ENCODE peak calls at places on chromosome 17, in five cellular contexts. L, F, C, O and Y are unnamed samples.

GRCh38 chr17:32319548-32319905 is 22.4 kb downstream of the C17orf75 start:
- DNase-seq in L (peak), F (peak), C (peak), O (peak), Y (peak)

GRCh38 chr17:59829217-59830006 is 63.3 kb downstream of the TUBD1 start:
- DNase-seq in L (peak), F (peak), C (peak), O (peak), Y (peak)

GRCh38 chr17:64090144-64090543 is 39.8 kb downstream of the ERN1 start:
- DNase-seq in L (no peak), F (no peak), C (no peak), O (no peak), Y (peak)

GRCh38 chr17:78376161-78376560 is 2.3 kb upstream of the PGS1 start:
- DNase-seq in L (no peak), F (no peak), C (no peak), O (no peak), Y (no peak)

GRCh38 chr17:7015587-7016020 is 3.2 kb downstream of the RNASEK start:
- DNase-seq in L (no peak), F (no peak), C (no peak), O (peak), Y (no peak)

GRCh38 chr17:4206945-4207344 is 56.8 kb downstream of the ANKFY1 start:
- DNase-seq in L (no peak), F (no peak), C (no peak), O (no peak), Y (no peak)

GRCh38 chr17:65066858-65067257 is 10.3 kb upstream of the GNA13 start:
- DNase-seq in L (no peak), F (peak), C (no peak), O (no peak), Y (no peak)

GRCh38 chr17:77151236-77151635 is 10.5 kb downstream of the SEC14L1 start:
- DNase-seq in L (no peak), F (no peak), C (no peak), O (no peak), Y (no peak)

GRCh38 chr17:1746975-1747543 is 4.4 kb downstream of the SERPINF2 start:
- DNase-seq in L (no peak), F (no peak), C (no peak), O (no peak), Y (peak)

GRCh38 chr17:60832206-60832605 is 154.6 kb downstream of the BCAS3 start:
- DNase-seq in L (no peak), F (no peak), C (no peak), O (no peak), Y (no peak)

GRCh38 chr17:20127660-20128413 is 118.7 kb downstream of the SPECC1 start:
- DNase-seq in L (no peak), F (peak), C (no peak), O (no peak), Y (no peak)

GRCh38 chr17:8818654-8819330 is 19.6 kb upstream of the MFSD6L start:
- DNase-seq in L (no peak), F (no peak), C (no peak), O (no peak), Y (no peak)

GRCh38 chr17:8821446-8822105 is 22.4 kb upstream of the MFSD6L start:
- DNase-seq in L (no peak), F (no peak), C (no peak), O (no peak), Y (no peak)

GRCh38 chr17:8818047-8818446 is 18.9 kb upstream of the MFSD6L start:
- DNase-seq in L (no peak), F (no peak), C (no peak), O (no peak), Y (no peak)

GRCh38 chr17:8822401-8823035 is 23.4 kb upstream of the MFSD6L start:
- DNase-seq in L (no peak), F (no peak), C (no peak), O (no peak), Y (no peak)

DNA sequence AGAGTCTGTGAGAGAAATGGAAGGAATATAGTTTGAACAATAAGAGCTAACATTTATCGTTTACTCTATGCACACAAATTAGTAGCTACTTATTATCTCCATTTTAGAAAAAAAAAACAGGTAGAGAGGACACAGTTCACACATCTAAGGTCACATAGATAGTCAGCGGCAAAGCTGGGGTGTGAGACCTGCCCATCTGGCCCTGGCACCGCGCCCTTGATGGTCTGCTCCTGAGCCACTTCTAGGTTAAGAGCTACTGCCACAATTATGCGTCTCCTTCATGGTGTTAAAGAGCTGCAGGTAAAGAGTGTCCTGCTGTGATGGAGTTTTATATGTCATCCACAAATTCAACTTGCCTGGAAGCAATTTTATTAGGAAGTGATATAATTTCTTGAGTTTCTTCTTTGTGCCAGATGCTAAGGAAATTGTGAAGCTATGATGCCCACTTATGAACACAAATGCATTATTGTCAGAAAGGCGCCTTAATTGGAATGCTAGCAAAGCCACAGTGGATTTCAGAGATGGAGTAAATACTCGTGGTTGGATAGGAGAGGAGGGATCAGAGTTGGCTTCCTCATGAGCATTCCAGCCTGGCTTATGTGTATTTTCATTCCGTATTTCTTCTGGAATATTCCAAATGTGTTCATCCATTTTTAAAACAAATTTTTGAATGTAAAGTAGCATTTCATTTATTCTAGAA is 21.3 kb upstream of the MFSD6L start:
- DNase-seq in L (no peak), F (no peak), C (no peak), O (no peak), Y (no peak)
- H3K4me2 ChIP-seq in L (no peak), F (no peak), C (no peak), O (no peak), Y (no peak)

GRCh38 chr17:75740631-75741077 is 19.4 kb downstream of the ITGB4 start:
- DNase-seq in L (no peak), F (no peak), C (no peak), O (no peak), Y (no peak)
- TF ChIP-seq CTCF in L (no peak), F (peak), C (no peak), O (no peak), Y (no peak)

DNA sequence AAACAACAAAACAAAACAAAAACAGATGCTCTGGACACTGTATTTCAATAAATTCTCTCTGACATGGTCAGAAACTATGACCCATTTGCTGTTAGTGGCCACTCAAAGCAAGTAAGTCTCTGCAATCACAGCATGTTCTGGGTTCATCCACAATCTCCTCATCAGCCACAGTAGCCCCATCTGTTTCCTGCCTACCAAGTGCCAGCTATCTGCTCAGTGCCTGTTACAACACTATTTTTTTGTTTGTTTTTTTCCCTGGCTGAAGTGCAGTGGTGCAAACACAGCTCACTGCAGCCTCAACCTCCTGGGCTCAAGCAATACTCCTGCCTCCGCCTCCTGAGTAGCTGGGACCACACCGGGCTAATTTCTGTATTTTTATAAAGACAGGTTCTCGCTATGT is 137.9 kb downstream of the SOX9 start:
- DNase-seq in L (no peak), F (no peak), C (no peak), O (no peak), Y (no peak)
- TF ChIP-seq MYC in L (no peak), F (no peak), C (no peak), O (no peak), Y (no peak)

GRCh38 chr17:8430966-8431365 is 4.7 kb upstream of the NDEL1 start:
- DNase-seq in L (no peak), F (no peak), C (no peak), O (no peak), Y (peak)
- H3K4me2 ChIP-seq in L (no peak), F (peak), C (no peak), O (no peak), Y (no peak)

GRCh38 chr17:21289902-21290571 is 5.5 kb downstream of the MAP2K3 start:
- DNase-seq in L (no peak), F (no peak), C (no peak), O (no peak), Y (no peak)
- TF ChIP-seq CTCF in L (no peak), F (no peak), C (no peak), O (no peak), Y (no peak)

GRCh38 chr17:16473286-16474011 is 18.5 kb downstream of the LRRC75A start:
- DNase-seq in L (no peak), F (no peak), C (no peak), O (no peak), Y (no peak)
- TF ChIP-seq MYC in L (no peak), F (no peak), C (no peak), O (no peak), Y (no peak)

DNA sequence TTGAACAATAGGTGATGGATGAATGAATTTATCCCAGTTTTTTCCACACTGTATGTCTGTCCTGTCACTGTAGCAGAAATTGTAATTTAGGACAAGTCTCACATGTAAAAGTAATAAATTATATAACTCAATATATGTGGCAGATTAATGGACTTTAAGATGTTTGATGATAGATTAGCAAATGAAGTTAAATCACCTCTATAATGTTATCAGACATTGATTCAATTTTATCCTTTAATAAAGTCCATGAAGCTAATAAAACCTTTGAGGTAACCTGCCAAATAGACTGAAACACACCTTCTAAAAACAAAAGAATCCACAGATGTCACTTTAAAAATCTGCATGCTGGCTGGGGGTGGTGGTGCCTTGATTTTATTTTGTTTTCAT is 83.3 kb upstream of the CORO6 start:
- DNase-seq in L (no peak), F (no peak), C (no peak), O (no peak), Y (no peak)
- H3K4me2 ChIP-seq in L (peak), F (no peak), C (peak), O (peak), Y (no peak)

GRCh38 chr17:54426287-54426886 is 474.3 kb upstream of the TOM1L1 start:
- DNase-seq in L (peak), F (peak), C (no peak), O (peak), Y (no peak)
- TF ChIP-seq CTCF in L (peak), F (peak), C (peak), O (peak), Y (no peak)

DNA sequence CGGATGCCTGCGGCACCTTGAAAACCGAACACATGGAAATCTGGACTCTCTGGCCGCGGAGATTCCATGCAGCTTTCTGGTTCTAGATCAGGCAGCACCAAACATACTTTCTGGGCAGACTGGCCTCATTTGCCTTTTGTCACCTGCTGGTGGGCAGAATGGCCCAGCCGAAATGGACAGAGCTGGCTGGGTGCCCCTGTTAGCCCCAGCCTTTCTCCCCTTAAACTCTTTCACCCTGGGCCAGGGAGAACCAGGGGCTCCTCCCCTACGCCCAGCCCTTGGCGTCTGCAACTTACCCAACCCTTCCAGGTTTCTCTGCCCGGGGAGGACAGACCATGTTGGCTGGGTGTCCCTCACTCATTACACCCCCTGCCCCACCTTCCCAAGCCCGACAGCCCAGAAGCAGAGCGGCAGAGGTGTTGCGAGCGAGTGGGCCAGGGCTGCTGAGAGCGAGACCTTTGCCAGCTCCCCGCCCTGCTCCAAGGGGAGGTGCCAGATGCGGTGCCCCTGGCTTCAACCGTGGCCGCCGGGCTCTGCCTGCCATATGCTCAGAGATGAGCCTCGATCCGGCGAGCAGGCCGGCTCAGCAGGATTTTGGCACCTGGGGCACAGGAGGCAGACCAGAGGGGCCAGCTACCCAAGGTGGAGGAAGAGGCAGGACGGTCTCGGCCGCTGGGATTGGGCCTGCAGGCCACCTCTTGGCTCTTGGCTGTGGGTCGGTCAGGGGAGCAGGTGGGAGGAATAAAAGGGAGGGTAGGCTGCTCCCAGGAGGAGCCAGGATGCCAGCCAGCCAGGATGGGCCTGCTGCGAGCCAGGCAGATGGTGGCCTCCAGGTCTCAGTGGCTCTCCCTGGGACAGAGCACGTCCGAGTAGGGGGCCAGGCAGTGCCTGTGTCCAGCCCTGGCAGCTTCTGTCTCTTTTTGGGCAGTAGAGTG is 191.3 kb downstream of the NTN1 start:
- DNase-seq in L (no peak), F (no peak), C (no peak), O (no peak), Y (no peak)
- TF ChIP-seq MYC in L (no peak), F (no peak), C (no peak), O (no peak), Y (no peak)

GRCh38 chr17:50443492-50444051 is 17.6 kb downstream of the ACSF2 start:
- DNase-seq in L (no peak), F (no peak), C (no peak), O (no peak), Y (no peak)
- H3K4me2 ChIP-seq in L (no peak), F (no peak), C (no peak), O (peak), Y (no peak)